ENCODE peak calls at places on chromosomes 2 and 18, in seven cellular contexts. I is IMR-90, T is A549, Y is GM12892, W is HCT116, G is body of pancreas, J is transverse colon. H is an unnamed sample.

GRCh38 chr2:75466708-75467311 is 93.9 kb downstream of the EVA1A start:
- DNase-seq in I (peak), G (peak), J (peak), W (peak), T (peak), Y (no peak), H (peak)

GRCh38 chr2:217880891-217881290 is 121.9 kb downstream of the TNS1 start:
- DNase-seq in I (no peak), J (no peak), G (no peak), Y (no peak), T (no peak), W (no peak), H (no peak)

GRCh38 chr2:226131299-226131784 is 668.3 kb downstream of the IRS1 start:
- DNase-seq in T (no peak), G (peak), J (no peak), W (no peak), Y (no peak), I (no peak), H (no peak)

GRCh38 chr18:30271716-30272115 is 770.8 kb downstream of the DSC3 start:
- DNase-seq in J (no peak), T (no peak), I (no peak), W (no peak), Y (no peak), G (no peak), H (no peak)

GRCh38 chr2:28320009-28320365 is 72.7 kb upstream of the FOSL2 start:
- DNase-seq in T (no peak), G (no peak), W (no peak), J (no peak), Y (no peak), I (no peak), H (no peak)

GRCh38 chr18:35641916-35642315 is 60.4 kb downstream of the GALNT1 start:
- DNase-seq in J (no peak), T (no peak), Y (no peak), W (no peak), G (no peak), I (peak), H (no peak)

GRCh38 chr2:237450108-237450507 is 36.1 kb upstream of the COL6A3 start:
- DNase-seq in T (no peak), Y (no peak), W (no peak), J (no peak), G (no peak), I (no peak), H (no peak)

GRCh38 chr2:133603109-133603508 is 34.8 kb upstream of the NCKAP5 start:
- DNase-seq in T (no peak), G (no peak), J (no peak), W (no peak), Y (no peak), I (no peak), H (no peak)

GRCh38 chr2:240146141-240146561 is 5.7 kb upstream of the OTOS start:
- DNase-seq in Y (no peak), T (no peak), J (no peak), W (no peak), I (no peak), G (no peak), H (no peak)

GRCh38 chr2:182077451-182078142 is 91.9 kb downstream of the PPP1R1C start:
- DNase-seq in W (peak), I (peak), Y (no peak), T (peak), G (peak), J (peak), H (peak)

GRCh38 chr2:103734911-103735310 is 973.1 kb downstream of the TMEM182 start:
- DNase-seq in T (no peak), G (no peak), J (no peak), Y (no peak), W (no peak), I (no peak), H (peak)

GRCh38 chr2:204255469-204255868 is 289.8 kb upstream of the PARD3B start:
- DNase-seq in W (no peak), G (no peak), Y (no peak), I (no peak), T (no peak), J (no peak), H (no peak)

GRCh38 chr2:42321452-42322064 is 39.5 kb downstream of the COX7A2L start:
- DNase-seq in W (no peak), T (no peak), J (no peak), G (no peak), I (no peak), Y (no peak), H (no peak)

GRCh38 chr2:152336103-152336853 is 1.3 kb downstream of the FMNL2 start:
- DNase-seq in W (no peak), I (peak), Y (peak), J (peak), T (peak), G (peak), H (no peak)

GRCh38 chr18:79489048-79489899 is 93.5 kb downstream of the NFATC1 start:
- DNase-seq in G (no peak), T (no peak), W (no peak), I (no peak), Y (no peak), J (no peak), H (no peak)

GRCh38 chr2:15995603-15996002 is 55.3 kb downstream of the MYCN start:
- DNase-seq in Y (no peak), G (no peak), I (no peak), T (no peak), W (no peak), J (no peak), H (no peak)

GRCh38 chr18:39622431-39622830 is 2056.8 kb upstream of the CELF4 start:
- DNase-seq in G (no peak), T (no peak), J (no peak), I (no peak), Y (no peak), W (no peak), H (no peak)

GRCh38 chr18:38427234-38427633 is 861.6 kb upstream of the CELF4 start:
- DNase-seq in I (no peak), G (no peak), W (no peak), T (no peak), J (no peak), Y (no peak), H (peak)

GRCh38 chr18:24426398-24427294 is at the start of gene IMPACT:
- DNase-seq in I (peak), W (peak), J (peak), T (peak), G (peak), Y (peak), H (peak)
- TF ChIP-seq POLR2A in I (peak), W (peak), J (no peak), T (peak), G (peak), Y (no peak), H (peak)

DNA sequence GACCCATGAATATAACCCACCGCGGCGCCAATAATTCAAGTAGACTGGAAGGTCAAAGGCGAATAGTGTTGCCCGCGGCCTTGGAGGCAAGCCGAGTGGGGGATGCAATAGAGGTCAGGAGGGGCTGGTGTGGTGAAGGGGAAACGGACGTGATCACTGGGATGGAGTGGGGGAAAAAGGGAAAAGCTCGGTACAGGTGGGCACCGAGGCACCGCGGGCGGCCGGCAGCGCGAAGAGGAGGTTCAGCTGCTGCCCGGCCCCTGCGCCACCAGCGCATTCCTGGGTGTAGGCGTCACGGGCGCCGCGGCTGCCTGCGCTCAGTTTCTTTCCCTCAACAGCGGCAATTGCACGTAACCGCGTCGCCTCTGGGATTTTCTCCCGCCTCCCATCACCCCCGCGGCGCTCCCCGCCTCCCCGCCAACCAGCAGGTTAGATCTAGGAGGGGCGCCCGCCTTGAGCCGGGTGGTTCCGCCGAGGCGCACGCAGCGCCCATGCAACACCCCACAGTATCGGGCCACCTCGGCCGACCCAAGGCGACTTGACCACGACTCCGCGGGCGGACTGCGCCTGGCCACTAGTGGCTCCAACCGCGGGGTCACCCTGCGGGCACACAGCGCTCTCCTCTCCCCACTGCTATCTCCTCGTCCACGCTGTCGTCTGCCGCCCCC is 1.5 kb downstream of the RND3 start:
- DNase-seq in T (peak), W (peak), Y (peak), G (peak), I (peak), J (peak), H (no peak)
- TF ChIP-seq POLR2A in T (peak), W (no peak), Y (no peak), G (peak), I (no peak), J (peak), H (no peak)

DNA sequence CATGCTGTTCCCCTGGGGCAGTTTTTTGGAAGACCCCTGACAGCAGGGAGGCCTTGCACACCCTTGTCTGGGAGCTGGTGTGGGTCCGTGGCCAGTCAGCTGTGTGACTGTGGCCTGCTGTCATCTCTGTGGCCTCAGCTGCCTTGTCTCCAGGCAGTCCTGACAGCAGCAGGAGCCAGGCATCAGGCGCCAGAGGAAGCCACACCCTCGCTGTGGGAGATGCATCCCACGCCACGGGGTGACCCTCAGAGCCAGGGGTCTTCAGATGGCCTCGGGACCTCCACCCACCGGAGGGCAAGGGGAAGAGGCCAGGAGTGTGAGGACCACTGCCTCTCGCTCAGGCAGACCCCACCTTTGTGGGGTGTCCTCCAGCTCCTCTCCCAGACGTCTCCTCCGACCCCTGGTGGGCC is 5.0 kb downstream of the BOK start:
- DNase-seq in Y (no peak), T (no peak), G (no peak), J (no peak), W (no peak), I (no peak), H (no peak)
- TF ChIP-seq POLR2A in Y (no peak), T (no peak), G (no peak), J (no peak), W (no peak), I (no peak), H (no peak)

DNA sequence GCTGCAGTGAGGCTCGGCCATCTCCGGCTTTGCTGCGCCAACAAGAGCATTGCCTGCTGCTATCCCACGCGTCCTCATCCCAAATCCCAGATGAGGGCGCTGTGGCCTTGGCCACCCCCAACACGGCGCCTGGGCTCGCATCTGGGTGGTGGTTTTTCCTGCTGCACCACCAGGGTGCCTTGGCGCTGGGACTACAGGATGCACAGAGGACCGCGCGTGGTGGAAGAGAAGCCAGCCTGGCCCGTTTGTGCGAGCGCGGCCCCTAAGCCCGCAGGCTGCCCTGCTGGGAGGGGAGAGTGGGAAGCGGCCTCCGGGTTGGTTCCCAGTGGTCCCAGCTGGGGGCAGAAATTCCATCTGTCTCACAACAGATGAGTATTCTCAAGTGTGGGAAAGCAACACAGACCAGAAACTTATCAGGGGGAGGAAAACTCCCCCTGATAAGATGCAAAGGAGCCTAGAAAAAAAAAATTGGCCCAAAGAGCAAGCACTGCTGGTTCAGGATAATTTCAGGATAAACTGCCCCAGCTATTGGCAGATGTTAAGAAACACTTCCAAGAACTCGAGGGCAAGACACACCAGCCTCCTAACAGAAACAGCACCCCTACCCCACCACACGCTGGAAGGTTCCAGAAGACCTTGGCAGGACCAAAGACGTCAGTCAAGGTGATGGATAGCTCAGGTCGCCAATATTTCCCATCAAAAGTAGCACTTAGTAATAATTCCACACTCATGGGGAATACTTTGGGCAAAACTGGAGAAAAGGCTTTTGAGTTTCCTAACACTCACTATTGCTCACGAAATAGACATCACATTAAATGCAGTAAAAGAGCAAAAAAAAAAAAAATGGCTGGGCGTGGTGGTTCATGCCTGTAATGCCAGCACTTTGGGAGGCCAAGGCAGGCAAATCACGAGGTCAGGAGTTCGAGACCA is 152.1 kb downstream of the PXDN start:
- DNase-seq in G (peak), T (peak), Y (no peak), I (peak), J (peak), W (peak), H (no peak)
- TF ChIP-seq POLR2A in G (no peak), T (no peak), Y (no peak), I (peak), J (no peak), W (no peak), H (no peak)

GRCh38 chr18:12679183-12679786 is 21.4 kb upstream of the SPIRE1 start:
- DNase-seq in I (peak), G (no peak), Y (no peak), T (no peak), W (no peak), J (peak), H (no peak)
- TF ChIP-seq POLR2A in I (no peak), G (peak), Y (no peak), T (peak), W (no peak), J (peak), H (no peak)

DNA sequence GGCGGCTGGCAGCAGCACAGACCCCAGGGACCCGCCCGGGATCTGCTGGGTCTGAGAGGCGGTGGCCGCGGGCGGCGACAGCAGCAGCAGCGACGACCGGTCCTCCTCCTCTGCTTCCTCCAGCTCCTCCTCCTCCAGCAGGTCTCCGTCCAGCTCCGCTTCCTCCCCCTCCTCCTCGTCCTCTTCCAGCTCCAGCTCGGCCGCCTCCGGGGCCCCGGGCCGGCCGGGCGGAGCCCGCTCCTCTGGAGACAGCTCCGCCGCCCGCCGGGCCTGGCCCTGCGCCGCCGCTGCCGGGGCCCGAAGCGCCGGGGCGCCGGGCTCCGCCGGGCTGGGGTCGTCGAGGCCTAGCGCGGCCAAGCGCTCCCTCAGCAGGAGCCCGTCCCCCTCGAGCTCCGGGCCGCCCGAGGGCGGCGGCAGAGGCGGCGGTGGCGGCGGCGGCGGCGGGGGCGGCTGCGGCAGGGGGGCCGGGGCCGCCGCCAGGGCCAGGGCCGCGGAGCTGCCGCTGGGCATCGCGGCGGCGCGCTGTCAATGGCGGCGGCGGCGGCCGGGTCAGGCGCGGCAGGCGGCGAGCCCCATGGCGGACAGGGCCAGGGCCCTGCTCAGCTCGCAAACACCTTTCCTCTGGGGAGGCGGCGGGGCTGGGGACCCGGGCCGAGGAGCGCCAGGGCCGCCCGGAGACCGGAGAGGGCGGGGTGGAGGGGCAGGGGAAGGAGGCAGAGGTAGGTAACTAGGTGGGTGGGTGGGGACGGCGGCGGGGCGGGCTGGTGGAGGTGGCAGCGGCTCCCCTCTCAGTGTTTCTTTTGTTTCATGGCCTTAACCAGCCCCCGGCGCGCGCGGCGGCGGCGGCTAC is 445 bp downstream of the MEX3C start:
- DNase-seq in W (no peak), I (peak), J (peak), G (peak), Y (peak), T (no peak), H (peak)
- TF ChIP-seq POLR2A in W (no peak), I (peak), J (peak), G (peak), Y (peak), T (no peak), H (peak)

DNA sequence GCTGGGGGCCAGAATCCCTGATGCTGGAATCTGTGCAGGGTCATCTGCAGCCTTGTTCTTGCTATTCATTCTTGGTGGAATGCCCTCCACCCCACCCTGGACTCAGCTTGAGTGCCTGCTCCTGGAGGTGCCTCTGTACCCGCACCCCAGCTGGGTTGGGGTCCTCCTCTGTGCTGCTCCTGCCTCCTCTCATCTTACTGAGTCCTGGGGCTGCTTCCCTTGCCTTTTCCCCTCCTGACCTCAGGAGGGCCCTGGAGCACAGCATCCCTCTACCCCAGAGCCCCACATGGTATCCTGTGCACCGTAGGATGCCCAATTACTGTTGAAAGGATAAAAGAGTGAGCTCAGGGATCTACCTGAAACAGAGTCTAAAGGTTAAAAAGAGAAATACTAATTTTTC is 81.6 kb downstream of the CIB4 start:
- DNase-seq in J (no peak), W (no peak), T (no peak), I (no peak), G (no peak), Y (no peak), H (no peak)
- TF ChIP-seq POLR2A in J (no peak), W (no peak), T (no peak), I (no peak), G (no peak), Y (no peak), H (no peak)

GRCh38 chr18:48540329-48541025 is 1.6 kb downstream of the CTIF start:
- DNase-seq in G (peak), J (peak), Y (peak), I (peak), W (no peak), T (peak), H (peak)
- TF ChIP-seq POLR2A in G (no peak), J (no peak), Y (no peak), I (no peak), W (no peak), T (no peak), H (no peak)

GRCh38 chr2:146754606-146755005 is 1090.2 kb upstream of the ACVR2A start:
- DNase-seq in W (no peak), G (no peak), Y (no peak), J (no peak), I (no peak), T (no peak), H (no peak)
- TF ChIP-seq POLR2A in W (no peak), G (no peak), Y (no peak), J (no peak), I (no peak), T (no peak), H (no peak)

GRCh38 chr2:14632133-14632936 is at the start of gene LRATD1:
- DNase-seq in T (peak), G (peak), W (no peak), Y (no peak), I (peak), J (peak), H (peak)
- TF ChIP-seq POLR2A in T (no peak), G (peak), W (no peak), Y (no peak), I (no peak), J (peak), H (no peak)

H was measured in erythroblast.